ENCODE peak calls at places on chromosomes 2 and 18, in eight cellular contexts. A is PC-9, C is GM23248, E is hepatocyte, O is keratinocyte, F is ascending aorta, W is adrenal gland, Q is sigmoid colon. J is an unnamed sample. For H3K4me1 and H3K27me3, the result is how much of the 10 kb centered on the place peaks cover.

GRCh38 chr2:9317559-9317958 is 105.8 kb downstream of the ITGB1BP1 start:
- DNase-seq in Q (no peak), F (peak), C (no peak), O (no peak), E (no peak), A (no peak), W (no peak), J (no peak)

GRCh38 chr2:240648650-240649275 is 23.5 kb downstream of the GPR35 start:
- DNase-seq in O (no peak), A (no peak), E (no peak), F (no peak), C (peak), W (no peak), Q (peak), J (no peak)

GRCh38 chr2:29518988-29519925 is 402.1 kb downstream of the ALK start:
- DNase-seq in Q (no peak), E (peak), C (peak), A (no peak), F (no peak), W (peak), O (no peak), J (no peak)

GRCh38 chr2:165568361-165568760 is 98.9 kb downstream of the CSRNP3 start:
- DNase-seq in A (no peak), Q (no peak), O (no peak), C (no peak), W (no peak), E (no peak), F (no peak), J (no peak)

GRCh38 chr2:217060951-217061547 is 201.2 kb upstream of the TNP1 start:
- DNase-seq in W (no peak), A (no peak), O (no peak), E (no peak), F (no peak), C (no peak), Q (no peak), J (no peak)

GRCh38 chr2:40554665-40555294 is 102.9 kb upstream of the SLC8A1 start:
- DNase-seq in O (no peak), W (peak), C (peak), Q (peak), F (peak), E (peak), A (peak), J (no peak)

GRCh38 chr2:219645631-219646527 is 18.4 kb downstream of the SLC4A3 start:
- DNase-seq in E (peak), F (no peak), A (no peak), W (no peak), O (no peak), C (peak), Q (no peak), J (peak)

GRCh38 chr2:19607400-19607799 is 249.0 kb upstream of the OSR1 start:
- DNase-seq in O (no peak), Q (no peak), C (peak), A (peak), W (no peak), E (no peak), F (no peak), J (no peak)

GRCh38 chr2:53884883-53885282 is 25.1 kb upstream of the GPR75 start:
- DNase-seq in Q (no peak), A (no peak), E (no peak), O (no peak), W (no peak), F (no peak), C (no peak), J (no peak)

GRCh38 chr18:34977787-34978532 is 63.3 kb upstream of the MAPRE2 start:
- DNase-seq in W (peak), Q (peak), E (peak), F (peak), C (peak), O (no peak), A (peak), J (peak)

GRCh38 chr2:55165567-55165966 is 66.5 kb downstream of the CLHC1 start:
- DNase-seq in W (no peak), A (peak), E (peak), F (no peak), Q (no peak), O (no peak), C (peak), J (peak)

GRCh38 chr2:37230581-37230980 is 815 bp downstream of the CEBPZ start:
- DNase-seq in W (no peak), E (peak), O (no peak), C (peak), A (no peak), F (no peak), Q (no peak), J (no peak)

GRCh38 chr2:162252147-162252546 is 8.9 kb upstream of the FAP start:
- DNase-seq in A (no peak), W (no peak), O (no peak), Q (no peak), F (no peak), E (no peak), C (no peak), J (no peak)

GRCh38 chr2:20723543-20723942 is 56.6 kb downstream of the GDF7 start:
- DNase-seq in A (no peak), W (no peak), C (peak), F (no peak), Q (no peak), E (no peak), O (no peak), J (no peak)

GRCh38 chr18:13175266-13175665 is 43.3 kb upstream of the LDLRAD4 start:
- DNase-seq in C (no peak), A (no peak), F (no peak), W (no peak), Q (no peak), E (no peak), O (no peak), J (no peak)

GRCh38 chr18:3492166-3492565 is 42.2 kb downstream of the TGIF1 start:
- DNase-seq in A (no peak), C (no peak), Q (no peak), F (no peak), E (no peak), W (no peak), O (no peak), J (no peak)

GRCh38 chr2:204337638-204338037 is 207.6 kb upstream of the PARD3B start:
- DNase-seq in A (no peak), W (no peak), C (no peak), E (no peak), F (no peak), O (no peak), Q (no peak), J (no peak)

GRCh38 chr18:43661570-43661969 is 384.3 kb upstream of the SYT4 start:
- DNase-seq in W (no peak), O (peak), A (peak), Q (no peak), E (peak), C (peak), F (no peak), J (no peak)

GRCh38 chr2:3461781-3462492 is 57.4 kb downstream of the ADI1 start:
- DNase-seq in A (peak), O (peak), W (peak), C (peak), Q (peak), E (peak), F (peak), J (no peak)

GRCh38 chr2:136582631-136583205 is 182.6 kb upstream of the THSD7B start:
- DNase-seq in Q (no peak), E (peak), W (peak), O (no peak), F (no peak), C (peak), A (no peak), J (no peak)

GRCh38 chr2:214471382-214471781 is 60.5 kb downstream of the VWC2L start:
- DNase-seq in O (no peak), F (no peak), C (no peak), W (no peak), Q (no peak), A (no peak), E (no peak), J (no peak)

GRCh38 chr2:134056226-134056625 is 197.6 kb upstream of the MGAT5 start:
- DNase-seq in F (no peak), A (no peak), W (no peak), C (no peak), E (no peak), Q (no peak), O (no peak), J (no peak)

GRCh38 chr2:26816893-26817292 is 31.0 kb downstream of the CENPA start:
- DNase-seq in O (no peak), Q (no peak), W (no peak), A (peak), E (no peak), F (no peak), C (no peak), J (peak)

GRCh38 chr18:13452448-13452811 is 233.9 kb downstream of the LDLRAD4 start:
- DNase-seq in A (no peak), O (no peak), Q (peak), C (peak), W (peak), E (peak), F (peak), J (no peak)

GRCh38 chr2:96953611-96954489 is 32.5 kb downstream of the FAM178B start:
- DNase-seq in W (no peak), F (no peak), O (no peak), Q (peak), C (no peak), A (no peak), E (no peak), J (no peak)

GRCh38 chr18:75139226-75139911 is 69.6 kb downstream of the PTGR3 start:
- DNase-seq in Q (no peak), O (no peak), A (no peak), F (no peak), C (no peak), W (no peak), E (no peak), J (no peak)

GRCh38 chr2:102253140-102253752 is 58.1 kb upstream of the IL1RL1 start:
- DNase-seq in W (no peak), F (no peak), E (no peak), O (no peak), C (no peak), Q (no peak), A (no peak), J (no peak)

GRCh38 chr2:17961789-17962188 is 83.3 kb downstream of the KCNS3 start:
- DNase-seq in F (no peak), W (no peak), O (no peak), C (no peak), Q (no peak), A (no peak), E (no peak), J (no peak)

GRCh38 chr2:37472959-37473358 is 128.5 kb downstream of the QPCT start:
- DNase-seq in Q (no peak), F (peak), A (peak), W (no peak), O (no peak), C (peak), E (no peak), J (no peak)

GRCh38 chr2:9800975-9801723 is 42.1 kb upstream of the TAF1B start:
- DNase-seq in F (no peak), C (peak), Q (no peak), W (no peak), E (no peak), O (peak), A (peak), J (peak)

GRCh38 chr2:240953426-240954425 is 44.7 kb upstream of the SNED1 start:
- DNase-seq in W (peak), E (no peak), Q (peak), F (peak), O (no peak), A (no peak), C (no peak), J (no peak)

GRCh38 chr2:74481961-74482800 is 617 bp downstream of the CCDC142 start:
- DNase-seq in C (peak), F (no peak), E (peak), A (peak), O (no peak), Q (no peak), W (no peak), J (peak)

GRCh38 chr2:23578964-23579671 is 194.1 kb downstream of the KLHL29 start:
- DNase-seq in O (no peak), A (no peak), C (no peak), W (no peak), Q (no peak), E (no peak), F (no peak), J (no peak)

GRCh38 chr2:128308889-128309288 is 9.8 kb downstream of the HS6ST1 start:
- DNase-seq in A (no peak), W (no peak), E (no peak), C (no peak), F (no peak), O (no peak), Q (no peak), J (no peak)

GRCh38 chr2:111053266-111053665 is 67.4 kb upstream of the BCL2L11 start:
- DNase-seq in E (peak), C (no peak), A (no peak), O (no peak), Q (no peak), W (no peak), F (no peak), J (no peak)

GRCh38 chr2:111053825-111054490 is 66.8 kb upstream of the BCL2L11 start:
- DNase-seq in F (no peak), Q (no peak), E (peak), W (no peak), C (no peak), A (no peak), O (no peak), J (no peak)

GRCh38 chr2:111055735-111056134 is 65.0 kb upstream of the BCL2L11 start:
- DNase-seq in A (no peak), C (no peak), W (no peak), F (no peak), E (no peak), Q (no peak), O (no peak), J (no peak)

GRCh38 chr2:111057045-111057444 is 63.7 kb upstream of the BCL2L11 start:
- DNase-seq in E (no peak), Q (no peak), F (no peak), A (no peak), O (no peak), C (no peak), W (no peak), J (no peak)

GRCh38 chr2:111054791-111055627 is 65.7 kb upstream of the BCL2L11 start:
- DNase-seq in E (peak), Q (no peak), F (no peak), W (no peak), O (no peak), C (no peak), A (no peak), J (no peak)
- H3K4me1 ChIP-seq in E (under half), Q (under half), F (under half), W (under half), O (under half), C (under half), A (under half), J (under half)

DNA sequence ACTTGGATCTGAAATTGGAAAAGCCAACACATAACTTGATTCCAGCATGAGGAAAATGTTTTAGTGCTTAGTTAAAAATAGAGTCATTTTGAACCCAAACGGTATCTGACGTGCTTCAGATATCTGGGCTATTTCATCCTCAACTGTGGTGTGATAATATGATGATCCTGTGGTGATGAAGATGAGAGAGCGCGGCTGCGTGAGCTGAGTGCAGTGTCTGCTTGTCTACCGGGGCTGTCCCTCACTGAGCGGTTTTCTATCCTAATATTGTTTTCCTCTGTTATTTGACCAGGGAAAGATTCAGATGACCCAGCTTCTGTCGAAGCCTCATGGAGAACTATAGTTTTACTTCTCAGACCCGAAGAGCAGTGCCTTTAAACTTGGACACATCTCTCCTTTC is 5.8 kb downstream of the TWIST2 start:
- DNase-seq in Q (peak), E (no peak), C (peak), O (no peak), F (no peak), A (no peak), W (no peak), J (no peak)
- H3K27me3 ChIP-seq in Q (under half), E (under half), C (under half), O (under half), F (under half), A (half or more), W (under half), J (under half)

GRCh38 chr2:197158591-197159550 is 151.7 kb downstream of the ANKRD44 start:
- DNase-seq in E (no peak), F (no peak), W (no peak), O (no peak), Q (no peak), A (peak), C (peak), J (no peak)

GRCh38 chr2:197165020-197165419 is 145.6 kb downstream of the ANKRD44 start:
- DNase-seq in W (no peak), Q (no peak), F (no peak), C (no peak), A (no peak), O (no peak), E (no peak), J (no peak)

GRCh38 chr2:197159681-197160211 is 150.8 kb downstream of the ANKRD44 start:
- DNase-seq in C (peak), E (no peak), O (no peak), F (no peak), W (peak), A (peak), Q (no peak), J (no peak)

GRCh38 chr2:197163755-197164753 is 146.5 kb downstream of the ANKRD44 start:
- DNase-seq in F (no peak), O (no peak), C (no peak), W (no peak), A (no peak), E (peak), Q (no peak), J (no peak)

GRCh38 chr2:197161738-197162137 is 148.8 kb downstream of the ANKRD44 start:
- DNase-seq in Q (no peak), E (no peak), C (no peak), W (no peak), A (no peak), F (no peak), O (no peak), J (no peak)
- H3K4me1 ChIP-seq in Q (under half), E (under half), C (under half), W (under half), A (under half), F (under half), O (under half), J (under half)

GRCh38 chr18:59273936-59274928 is 978 bp upstream of the RAX start:
- DNase-seq in E (no peak), W (no peak), Q (no peak), F (no peak), O (no peak), C (no peak), A (no peak), J (no peak)
- H3K27me3 ChIP-seq in E (half or more), W (half or more), Q (half or more), F (under half), O (half or more), C (half or more), A (under half), J (under half)

J was measured in upper lobe of left lung.